ENCODE peak calls at places on chromosomes 13 and 19, in ten cellular contexts. X is frontal cortex, R is endodermal cell, E is HT1080, H is aorta, Y is M059J, P is smooth muscle cell of the brain vasculature, K is A549, G is NCI-H748 treated with DMSO at 0.1 percent for 48 hours, N is progenitor cell of endocrine pancreas. M is an unnamed sample.

GRCh38 chr13:21948781-21949474 is 278.1 kb downstream of the FGF9 start:
- DNase-seq in X (no peak), R (no peak), E (no peak), H (no peak), Y (no peak), P (no peak), K (no peak), G (no peak), N (no peak), M (no peak)

GRCh38 chr19:55440411-55441105 is 2.5 kb downstream of the SHISA7 start:
- DNase-seq in X (no peak), R (peak; percentile 91), E (no peak), H (no peak), Y (no peak), P (no peak), K (no peak), G (no peak), N (no peak), M (no peak)

GRCh38 chr13:43760257-43760656 is 26.5 kb downstream of the ENOX1 start:
- DNase-seq in X (no peak), R (no peak), E (no peak), H (no peak), Y (no peak), P (no peak), K (no peak), G (no peak), N (no peak), M (no peak)

GRCh38 chr19:13622727-13623126 is 116.4 kb upstream of the CACNA1A start:
- DNase-seq in X (no peak), R (peak; percentile 82), E (no peak), H (no peak), Y (peak; percentile 66), P (no peak), K (no peak), G (peak; percentile 34), N (no peak), M (no peak)

GRCh38 chr13:30738526-30738925 is 3.2 kb downstream of the ALOX5AP start:
- DNase-seq in X (no peak), R (peak; percentile 55), E (no peak), H (no peak), Y (no peak), P (no peak), K (no peak), G (no peak), N (no peak), M (peak; percentile 43)

GRCh38 chr13:110517505-110518149 is 43.9 kb downstream of the RAB20 start:
- DNase-seq in X (no peak), R (no peak), E (no peak), H (no peak), Y (no peak), P (no peak), K (no peak), G (no peak), N (no peak), M (no peak)

GRCh38 chr13:24307211-24308067 is 1.9 kb upstream of the C1QTNF9 start:
- DNase-seq in X (no peak), R (peak; percentile 57), E (no peak), H (no peak), Y (no peak), P (no peak), K (peak; percentile 8), G (peak; percentile 82), N (no peak), M (no peak)

GRCh38 chr19:39405930-39406655 is 554 bp upstream of the ZFP36 start:
- DNase-seq in X (no peak), R (peak; percentile 66), E (peak; percentile 21), H (no peak), Y (no peak), P (no peak), K (no peak), G (peak; percentile 24), N (no peak), M (no peak)